ENCODE peak calls at places on chromosomes 11 and 22, in nine cellular contexts. One of them, this sample, is unnamed.
A peak's percentile ranks its signal among the peaks of the same experiment; 100 is the strongest.

GRCh38 chr11:47507016-47507631 is 45.8 kb downstream of the CELF1 start:
- DNase-seq in cardiac muscle cell: no peak
- DNase-seq in stimulated activated naive CD8-positive, alpha-beta T cell treated with anti-CD3 and anti-CD28 coated beads, Interleukin-15, Interleukin-2, amounts not matched to agents 100 U/mL and 50 U/mL, for 24 hours: no peak
- DNase-seq in naive thymus-derived CD4-positive, alpha-beta T cell: no peak
- DNase-seq in WTC11: no peak
- DNase-seq in NCI-H1105 treated with DMSO at 0.1 percent for 48 hours: no peak
- DNase-seq in GM04504: peak; percentile 10
- DNase-seq in hepatocyte: no peak
- DNase-seq in NCI-H2029: no peak
- DNase-seq in this sample: no peak

GRCh38 chr11:112961146-112961668 is at the start of gene NCAM1:
- DNase-seq in stimulated activated naive CD8-positive, alpha-beta T cell treated with anti-CD3 and anti-CD28 coated beads, Interleukin-15, Interleukin-2, amounts not matched to agents 100 U/mL and 50 U/mL, for 24 hours: peak; percentile 21
- DNase-seq in naive thymus-derived CD4-positive, alpha-beta T cell: no peak
- DNase-seq in hepatocyte: peak; percentile 83
- DNase-seq in GM04504: peak; percentile 60
- DNase-seq in WTC11: peak; percentile 97
- DNase-seq in cardiac muscle cell: peak; percentile 96
- DNase-seq in NCI-H2029: peak; percentile 92
- DNase-seq in NCI-H1105 treated with DMSO at 0.1 percent for 48 hours: peak; percentile 96
- DNase-seq in this sample: peak; percentile 13

GRCh38 chr22:21098099-21098671 is 52.4 kb downstream of the LRRC74B start:
- DNase-seq in stimulated activated naive CD8-positive, alpha-beta T cell treated with anti-CD3 and anti-CD28 coated beads, Interleukin-15, Interleukin-2, amounts not matched to agents 100 U/mL and 50 U/mL, for 24 hours: peak; percentile 18
- DNase-seq in naive thymus-derived CD4-positive, alpha-beta T cell: no peak
- DNase-seq in GM04504: no peak
- DNase-seq in hepatocyte: no peak
- DNase-seq in cardiac muscle cell: no peak
- DNase-seq in NCI-H2029: no peak
- DNase-seq in WTC11: no peak
- DNase-seq in NCI-H1105 treated with DMSO at 0.1 percent for 48 hours: no peak
- DNase-seq in this sample: no peak

GRCh38 chr11:9834281-9834680 is 170.4 kb downstream of the SWAP70 start:
- DNase-seq in NCI-H1105 treated with DMSO at 0.1 percent for 48 hours: no peak
- DNase-seq in cardiac muscle cell: no peak
- DNase-seq in naive thymus-derived CD4-positive, alpha-beta T cell: no peak
- DNase-seq in NCI-H2029: no peak
- DNase-seq in GM04504: no peak
- DNase-seq in stimulated activated naive CD8-positive, alpha-beta T cell treated with anti-CD3 and anti-CD28 coated beads, Interleukin-15, Interleukin-2, amounts not matched to agents 100 U/mL and 50 U/mL, for 24 hours: no peak
- DNase-seq in hepatocyte: no peak
- DNase-seq in WTC11: no peak
- DNase-seq in this sample: no peak

GRCh38 chr11:16157327-16157726 is 199.0 kb downstream of the SOX6 start:
- DNase-seq in naive thymus-derived CD4-positive, alpha-beta T cell: no peak
- DNase-seq in NCI-H2029: no peak
- DNase-seq in GM04504: no peak
- DNase-seq in WTC11: no peak
- DNase-seq in NCI-H1105 treated with DMSO at 0.1 percent for 48 hours: no peak
- DNase-seq in cardiac muscle cell: no peak
- DNase-seq in hepatocyte: no peak
- DNase-seq in stimulated activated naive CD8-positive, alpha-beta T cell treated with anti-CD3 and anti-CD28 coated beads, Interleukin-15, Interleukin-2, amounts not matched to agents 100 U/mL and 50 U/mL, for 24 hours: no peak
- DNase-seq in this sample: no peak

GRCh38 chr11:123590296-123590912 is 64.0 kb downstream of the SCN3B start:
- DNase-seq in GM04504: peak; percentile 46
- DNase-seq in NCI-H1105 treated with DMSO at 0.1 percent for 48 hours: no peak
- DNase-seq in naive thymus-derived CD4-positive, alpha-beta T cell: no peak
- DNase-seq in cardiac muscle cell: no peak
- DNase-seq in NCI-H2029: no peak
- DNase-seq in hepatocyte: peak; percentile 62
- DNase-seq in stimulated activated naive CD8-positive, alpha-beta T cell treated with anti-CD3 and anti-CD28 coated beads, Interleukin-15, Interleukin-2, amounts not matched to agents 100 U/mL and 50 U/mL, for 24 hours: no peak
- DNase-seq in WTC11: no peak
- DNase-seq in this sample: peak; percentile 99

GRCh38 chr22:30687358-30687757 is 7.3 kb upstream of the OSBP2 start:
- DNase-seq in WTC11: no peak
- DNase-seq in GM04504: no peak
- DNase-seq in NCI-H1105 treated with DMSO at 0.1 percent for 48 hours: no peak
- DNase-seq in stimulated activated naive CD8-positive, alpha-beta T cell treated with anti-CD3 and anti-CD28 coated beads, Interleukin-15, Interleukin-2, amounts not matched to agents 100 U/mL and 50 U/mL, for 24 hours: no peak
- DNase-seq in hepatocyte: no peak
- DNase-seq in cardiac muscle cell: no peak
- DNase-seq in naive thymus-derived CD4-positive, alpha-beta T cell: no peak
- DNase-seq in NCI-H2029: no peak
- DNase-seq in this sample: peak; percentile 89

GRCh38 chr22:22593250-22593649 is 34.2 kb upstream of the PRAME start:
- DNase-seq in WTC11: no peak
- DNase-seq in naive thymus-derived CD4-positive, alpha-beta T cell: no peak
- DNase-seq in NCI-H1105 treated with DMSO at 0.1 percent for 48 hours: no peak
- DNase-seq in NCI-H2029: no peak
- DNase-seq in GM04504: no peak
- DNase-seq in stimulated activated naive CD8-positive, alpha-beta T cell treated with anti-CD3 and anti-CD28 coated beads, Interleukin-15, Interleukin-2, amounts not matched to agents 100 U/mL and 50 U/mL, for 24 hours: no peak
- DNase-seq in cardiac muscle cell: no peak
- DNase-seq in hepatocyte: no peak
- DNase-seq in this sample: no peak

GRCh38 chr11:72222106-72222891 is 2.3 kb upstream of the INPPL1 start:
- DNase-seq in stimulated activated naive CD8-positive, alpha-beta T cell treated with anti-CD3 and anti-CD28 coated beads, Interleukin-15, Interleukin-2, amounts not matched to agents 100 U/mL and 50 U/mL, for 24 hours: no peak
- DNase-seq in WTC11: no peak
- DNase-seq in hepatocyte: no peak
- DNase-seq in NCI-H2029: no peak
- DNase-seq in cardiac muscle cell: peak; percentile 59
- DNase-seq in NCI-H1105 treated with DMSO at 0.1 percent for 48 hours: peak; percentile 36
- DNase-seq in naive thymus-derived CD4-positive, alpha-beta T cell: no peak
- DNase-seq in GM04504: no peak
- DNase-seq in this sample: no peak

GRCh38 chr11:78615724-78616123 is 41.1 kb upstream of the NARS2 start:
- DNase-seq in NCI-H1105 treated with DMSO at 0.1 percent for 48 hours: no peak
- DNase-seq in cardiac muscle cell: no peak
- DNase-seq in GM04504: no peak
- DNase-seq in WTC11: no peak
- DNase-seq in naive thymus-derived CD4-positive, alpha-beta T cell: no peak
- DNase-seq in hepatocyte: no peak
- DNase-seq in NCI-H2029: no peak
- DNase-seq in stimulated activated naive CD8-positive, alpha-beta T cell treated with anti-CD3 and anti-CD28 coated beads, Interleukin-15, Interleukin-2, amounts not matched to agents 100 U/mL and 50 U/mL, for 24 hours: no peak
- DNase-seq in this sample: no peak

GRCh38 chr22:38316340-38317236 is 645 bp downstream of the CSNK1E start:
- DNase-seq in WTC11: no peak
- DNase-seq in stimulated activated naive CD8-positive, alpha-beta T cell treated with anti-CD3 and anti-CD28 coated beads, Interleukin-15, Interleukin-2, amounts not matched to agents 100 U/mL and 50 U/mL, for 24 hours: peak; percentile 55
- DNase-seq in hepatocyte: peak; percentile 81
- DNase-seq in cardiac muscle cell: peak; percentile 61
- DNase-seq in naive thymus-derived CD4-positive, alpha-beta T cell: peak; percentile 74
- DNase-seq in GM04504: no peak
- DNase-seq in NCI-H1105 treated with DMSO at 0.1 percent for 48 hours: peak; percentile 29
- DNase-seq in NCI-H2029: no peak
- DNase-seq in this sample: peak; percentile 47

This sample was measured in small intestine.